ENCODE peak calls at places on chromosomes 16 and 17, in six cellular contexts. A is testis, J is body of pancreas, T is small intestine, F is heart right ventricle, C is ovary. Y is an unnamed sample. For H3K4me1, the result is how much of the 10 kb centered on the place peaks cover.

GRCh38 chr16:90077757-90078593 is 844 bp upstream of the PRDM7 start:
- DNase-seq in J (peak), A (peak), C (no peak), T (peak), F (no peak), Y (peak)

GRCh38 chr16:19710191-19710908 is 7.7 kb downstream of the KNOP1 start:
- DNase-seq in F (no peak), A (no peak), J (no peak), T (no peak), C (no peak), Y (no peak)

GRCh38 chr17:4176803-4177472 is 33.9 kb downstream of the CYB5D2 start:
- DNase-seq in F (no peak), J (no peak), A (no peak), T (no peak), C (peak), Y (no peak)

GRCh38 chr16:88815901-88816589 is 4.3 kb upstream of the APRT start:
- DNase-seq in A (no peak), F (no peak), J (peak), C (no peak), T (peak), Y (peak)

GRCh38 chr17:4609761-4610160 is 25.4 kb downstream of the SMTNL2 start:
- DNase-seq in A (no peak), F (no peak), C (no peak), T (no peak), J (no peak), Y (no peak)

GRCh38 chr17:31392002-31392855 is 754 bp downstream of the RAB11FIP4 start:
- DNase-seq in T (no peak), C (no peak), J (no peak), F (no peak), A (peak), Y (no peak)

GRCh38 chr16:9139965-9140364 is 48.5 kb downstream of the HAPSTR1 start:
- DNase-seq in C (no peak), A (peak), F (no peak), T (peak), J (no peak), Y (no peak)

GRCh38 chr17:43579570-43580140 is 33.5 kb upstream of the ETV4 start:
- DNase-seq in C (no peak), J (no peak), T (peak), A (no peak), F (no peak), Y (peak)

GRCh38 chr16:15041260-15042011 is 14.4 kb downstream of the NTAN1 start:
- DNase-seq in C (peak), A (peak), F (peak), T (peak), J (no peak), Y (no peak)

GRCh38 chr16:4414187-4414909 is 2.0 kb downstream of the CORO7 start:
- DNase-seq in A (no peak), F (no peak), J (no peak), T (peak), C (no peak), Y (no peak)

GRCh38 chr17:7081341-7082062 is 1.5 kb upstream of the CLEC10A start:
- DNase-seq in J (no peak), F (no peak), T (peak), C (no peak), A (no peak), Y (no peak)

GRCh38 chr17:3852561-3852960 is 6.5 kb upstream of the NCBP3 start:
- DNase-seq in F (no peak), J (no peak), C (no peak), A (no peak), T (no peak), Y (no peak)

GRCh38 chr16:89064606-89065444 is 28.8 kb upstream of the ACSF3 start:
- DNase-seq in J (no peak), T (no peak), C (no peak), A (no peak), F (no peak), Y (no peak)

GRCh38 chr16:4034963-4035362 is 81.3 kb downstream of the ADCY9 start:
- DNase-seq in F (no peak), J (no peak), A (no peak), T (no peak), C (no peak), Y (no peak)

GRCh38 chr17:41004397-41004796 is 4.5 kb downstream of the KRTAP3-1 start:
- DNase-seq in J (no peak), T (no peak), F (no peak), C (no peak), A (no peak), Y (no peak)

GRCh38 chr16:12729448-12729847 is 74.2 kb downstream of the CPPED1 start:
- DNase-seq in J (no peak), C (no peak), F (no peak), T (no peak), A (no peak), Y (no peak)

GRCh38 chr16:84065536-84066132 is 23.0 kb upstream of the SLC38A8 start:
- DNase-seq in F (no peak), C (no peak), A (peak), T (peak), J (peak), Y (peak)

GRCh38 chr16:617855-618254 is 12.9 kb upstream of the WFIKKN1 start:
- DNase-seq in A (no peak), F (no peak), T (no peak), J (no peak), C (no peak), Y (no peak)

GRCh38 chr16:88351521-88352101 is 31.1 kb upstream of the ZNF469 start:
- DNase-seq in A (no peak), C (peak), F (no peak), T (no peak), J (no peak), Y (no peak)

GRCh38 chr16:66728117-66728787 is 23.2 kb downstream of the DYNC1LI2 start:
- DNase-seq in F (no peak), C (peak), J (peak), A (peak), T (peak), Y (peak)

GRCh38 chr17:72362466-72363335 is 241.9 kb downstream of the SOX9 start:
- DNase-seq in T (no peak), A (no peak), C (no peak), F (no peak), J (no peak), Y (peak)

GRCh38 chr17:46192484-46193245 is 564 bp downstream of the KANSL1 start:
- DNase-seq in A (peak), C (peak), J (peak), F (peak), T (peak), Y (peak)

GRCh38 chr16:75224281-75224680 is 5.5 kb downstream of the CTRB1 start:
- DNase-seq in C (no peak), T (no peak), J (no peak), F (no peak), A (no peak), Y (no peak)

GRCh38 chr17:7443499-7444485 is 1.1 kb upstream of the CHRNB1 start:
- DNase-seq in T (no peak), J (no peak), A (no peak), F (no peak), C (no peak), Y (no peak)

GRCh38 chr16:21244798-21245197 is 11.3 kb downstream of the ANKS4B start:
- DNase-seq in A (no peak), T (no peak), F (no peak), J (no peak), C (no peak), Y (no peak)

GRCh38 chr17:510223-510917 is 157.8 kb upstream of the RPH3AL start:
- DNase-seq in J (no peak), C (no peak), A (no peak), T (no peak), F (no peak), Y (no peak)

GRCh38 chr16:17372383-17372782 is 98.4 kb downstream of the XYLT1 start:
- DNase-seq in F (no peak), A (no peak), T (no peak), C (no peak), J (no peak), Y (peak)

GRCh38 chr16:58488531-58488930 is 11.4 kb upstream of the NDRG4 start:
- DNase-seq in C (no peak), T (no peak), A (peak), J (no peak), F (no peak), Y (no peak)

GRCh38 chr17:59856859-59857794 is 35.6 kb downstream of the TUBD1 start:
- DNase-seq in J (no peak), F (no peak), C (no peak), T (no peak), A (no peak), Y (no peak)

GRCh38 chr17:41026668-41027471 is at the start of gene KRTAP1-5:
- DNase-seq in C (no peak), J (no peak), A (no peak), F (no peak), T (no peak), Y (peak)

GRCh38 chr16:31186176-31186575 is 6.2 kb downstream of the FUS start:
- DNase-seq in C (no peak), J (no peak), F (no peak), T (no peak), A (no peak), Y (no peak)

GRCh38 chr16:54688339-54688738 is 242.3 kb upstream of the IRX5 start:
- DNase-seq in C (no peak), J (no peak), F (no peak), T (no peak), A (no peak), Y (no peak)

GRCh38 chr16:27242868-27243590 is 25.5 kb downstream of the NSMCE1 start:
- DNase-seq in J (no peak), C (no peak), T (no peak), F (no peak), A (peak), Y (peak)

GRCh38 chr16:48311242-48311641 is 63.9 kb upstream of the ABCC11 start:
- DNase-seq in F (no peak), A (no peak), T (no peak), C (no peak), J (no peak), Y (no peak)
- H3K4me3 ChIP-seq in F (no peak), A (no peak), T (no peak), C (no peak), J (no peak), Y (no peak)

GRCh38 chr17:82736511-82737185 is 1.2 kb downstream of the FN3K start:
- DNase-seq in F (no peak), J (no peak), T (no peak), A (no peak), C (no peak), Y (no peak)
- H3K4me1 ChIP-seq in F (under half), J (under half), T (under half), A (under half), C (under half), Y (under half)

GRCh38 chr17:81512984-81513668 is 527 bp upstream of the ACTG1 start:
- DNase-seq in C (peak), F (peak), A (peak), T (peak), J (peak), Y (peak)

GRCh38 chr17:81515530-81516041 is 3.0 kb upstream of the ACTG1 start:
- DNase-seq in J (peak), F (no peak), T (no peak), A (no peak), C (peak), Y (no peak)

GRCh38 chr17:81514735-81515529 is 2.3 kb upstream of the ACTG1 start:
- DNase-seq in A (peak), C (peak), J (peak), F (peak), T (peak), Y (peak)

GRCh38 chr17:81513669-81514484 is 1.3 kb upstream of the ACTG1 start:
- DNase-seq in T (peak), J (peak), F (peak), A (peak), C (peak), Y (peak)

GRCh38 chr17:81514485-81514734 is 1.8 kb upstream of the ACTG1 start:
- DNase-seq in T (no peak), J (no peak), F (no peak), C (no peak), A (no peak), Y (no peak)
- H3K4me3 ChIP-seq in T (peak), J (peak), F (peak), C (peak), A (peak), Y (peak)

DNA sequence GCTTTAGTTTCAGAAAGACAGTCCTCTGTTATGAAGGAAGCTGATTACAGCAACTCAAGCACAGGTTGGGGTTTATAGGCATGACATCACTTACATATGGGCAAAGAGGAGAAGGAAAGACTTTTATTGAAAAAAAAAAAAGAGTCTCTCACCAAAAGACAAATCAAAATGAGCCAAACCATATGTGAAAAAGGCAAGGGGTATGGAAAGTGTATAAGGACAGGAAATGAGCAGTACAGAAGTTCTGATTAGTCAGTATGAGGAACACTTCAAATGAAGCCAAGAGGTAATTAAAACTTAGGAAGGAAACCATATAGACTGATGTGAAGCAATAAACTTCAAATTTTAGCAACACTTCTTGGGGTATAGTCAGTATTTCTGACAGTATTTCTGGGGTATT is 1372.6 kb downstream of the CDH11 start:
- DNase-seq in F (no peak), J (no peak), C (no peak), T (no peak), A (no peak), Y (no peak)
- H3K4me1 ChIP-seq in F (under half), J (under half), C (under half), T (under half), A (under half), Y (under half)

GRCh38 chr17:49514374-49514738 is 19.3 kb downstream of the NGFR start:
- DNase-seq in T (no peak), C (no peak), A (no peak), J (no peak), F (no peak), Y (peak)

GRCh38 chr17:49516190-49516589 is 21.1 kb downstream of the NGFR start:
- DNase-seq in F (no peak), C (no peak), J (no peak), A (peak), T (no peak), Y (no peak)

GRCh38 chr17:49513616-49514373 is 18.7 kb downstream of the NGFR start:
- DNase-seq in F (peak), T (no peak), A (peak), J (peak), C (peak), Y (no peak)

GRCh38 chr17:49513044-49513395 is 17.9 kb downstream of the NGFR start:
- DNase-seq in T (no peak), A (no peak), J (no peak), F (no peak), C (no peak), Y (no peak)

GRCh38 chr17:49515196-49515770 is 20.2 kb downstream of the NGFR start:
- DNase-seq in T (peak), J (peak), A (peak), F (peak), C (peak), Y (peak)
- H3K4me3 ChIP-seq in T (no peak), J (no peak), A (no peak), F (no peak), C (no peak), Y (no peak)

DNA sequence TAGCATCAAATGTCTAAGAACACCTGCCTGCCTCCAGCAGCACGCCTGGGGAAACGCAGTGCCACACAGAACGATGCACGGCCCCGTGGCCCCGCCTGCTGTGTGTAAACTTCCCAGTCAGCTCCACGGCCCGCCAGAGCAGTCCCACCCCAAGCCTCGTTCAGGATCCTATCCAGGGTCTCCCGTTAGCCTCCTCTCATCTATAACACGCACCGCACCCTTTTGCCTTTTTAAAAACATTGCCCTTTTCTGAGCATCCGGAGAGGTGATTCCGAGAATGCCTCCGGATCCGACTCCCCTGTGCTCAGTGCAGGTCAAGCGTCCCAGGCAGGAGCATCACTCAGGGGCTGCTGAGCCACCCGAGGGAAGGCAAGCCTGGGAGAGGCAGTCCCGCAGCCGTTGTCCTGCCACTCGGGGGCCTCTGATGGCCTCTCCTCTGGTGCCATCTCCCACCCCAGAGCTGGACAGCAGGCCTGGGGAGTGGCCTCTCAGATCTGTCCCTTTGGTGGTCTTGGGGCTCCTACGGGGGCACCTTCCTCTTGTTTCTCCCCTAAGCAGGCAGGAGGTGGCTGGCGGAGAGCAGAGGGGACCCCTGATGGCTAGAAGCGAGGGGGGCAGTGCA is 38.0 kb upstream of the SLC38A10 start:
- DNase-seq in A (no peak), T (no peak), J (no peak), C (peak), F (no peak), Y (no peak)
- H3K4me1 ChIP-seq in A (under half), T (under half), J (half or more), C (under half), F (under half), Y (under half)

GRCh38 chr17:81868674-81869220 is 2.4 kb downstream of the ARHGDIA start:
- DNase-seq in A (no peak), J (peak), T (peak), C (peak), F (no peak), Y (peak)
- H3K4me3 ChIP-seq in A (no peak), J (no peak), T (no peak), C (no peak), F (no peak), Y (no peak)

GRCh38 chr17:78135858-78136500 is 5.4 kb downstream of the TMC8 start:
- DNase-seq in C (no peak), J (no peak), A (no peak), F (no peak), T (peak), Y (no peak)

GRCh38 chr17:78133179-78133951 is 2.8 kb downstream of the TMC8 start:
- DNase-seq in C (no peak), F (no peak), T (no peak), A (no peak), J (no peak), Y (no peak)

GRCh38 chr17:78132767-78133178 is 2.2 kb downstream of the TMC8 start:
- DNase-seq in T (no peak), C (no peak), J (peak), F (no peak), A (no peak), Y (no peak)

GRCh38 chr17:78134899-78135385 is 4.4 kb downstream of the TMC8 start:
- DNase-seq in J (no peak), C (no peak), A (no peak), F (no peak), T (no peak), Y (no peak)

GRCh38 chr17:78133971-78134898 is 3.7 kb downstream of the TMC8 start:
- DNase-seq in J (peak), F (no peak), A (no peak), C (no peak), T (peak), Y (peak)
- H3K4me1 ChIP-seq in J (under half), F (under half), A (under half), C (under half), T (under half), Y (under half)

GRCh38 chr17:15264542-15264941 is 584 bp downstream of the PMP22 start:
- DNase-seq in J (peak), T (peak), A (no peak), F (peak), C (peak), Y (no peak)
- H3K4me3 ChIP-seq in J (no peak), T (no peak), A (peak), F (peak), C (peak), Y (no peak)

GRCh38 chr16:3023669-3024478 is at the start of the genes HCFC1R1 and THOC6:
- DNase-seq in A (peak), T (peak), C (peak), F (peak), J (peak), Y (peak)
- H3K4me1 ChIP-seq in A (under half), T (under half), C (under half), F (under half), J (half or more), Y (under half)